ENCODE peak calls at places on chromosomes 12 and 14, in six cellular contexts. J is dermis blood vessel endothelial cell, G is hepatic stellate cell, I is NCI-H1436 treated with DMSO at 0.1 percent for 48 hours, E is HL-60, V is OCI-LY7. W is an unnamed sample.

GRCh38 chr12:89461649-89462612 is 62.7 kb downstream of the GALNT4 start:
- DNase-seq in J (peak), G (peak), I (peak), E (no peak), V (peak), W (peak)

GRCh38 chr12:101759396-101760047 is 20.3 kb upstream of the SYCP3 start:
- DNase-seq in J (peak), G (peak), I (no peak), E (no peak), V (peak), W (peak)

GRCh38 chr12:102964872-102965271 is 7.4 kb downstream of the ASCL1 start:
- DNase-seq in J (no peak), G (no peak), I (peak), E (no peak), V (no peak), W (no peak)

GRCh38 chr14:63852817-63853730 is at the start of gene SYNE2:
- DNase-seq in J (peak), G (peak), I (no peak), E (no peak), V (peak), W (peak)

GRCh38 chr12:9341260-9341585 is 133.0 kb upstream of the PZP start:
- DNase-seq in J (no peak), G (no peak), I (no peak), E (no peak), V (no peak), W (no peak)

GRCh38 chr14:50002926-50003212 is 110.0 kb downstream of the ARF6 start:
- DNase-seq in J (no peak), G (no peak), I (no peak), E (no peak), V (no peak), W (no peak)

GRCh38 chr12:110581951-110582285 is 1.2 kb downstream of the PPTC7 start:
- DNase-seq in J (no peak), G (no peak), I (no peak), E (no peak), V (no peak), W (peak)

GRCh38 chr12:23816394-23816851 is 133.0 kb downstream of the SOX5 start:
- DNase-seq in J (no peak), G (no peak), I (no peak), E (no peak), V (no peak), W (no peak)

GRCh38 chr14:76720382-76720813 is 40.9 kb upstream of the VASH1 start:
- DNase-seq in J (peak), G (peak), I (no peak), E (peak), V (peak), W (no peak)

GRCh38 chr12:44029194-44029593 is 193.3 kb downstream of the TMEM117 start:
- DNase-seq in J (no peak), G (no peak), I (no peak), E (no peak), V (no peak), W (no peak)

GRCh38 chr12:113862570-113863454 is 103.3 kb downstream of the RBM19 start:
- DNase-seq in J (peak), G (no peak), I (peak), E (peak), V (no peak), W (no peak)

GRCh38 chr12:11677752-11678151 is 28.3 kb downstream of the ETV6 start:
- DNase-seq in J (no peak), G (no peak), I (no peak), E (no peak), V (no peak), W (no peak)

GRCh38 chr12:83183132-83183531 is 496.4 kb downstream of the TMTC2 start:
- DNase-seq in J (no peak), G (no peak), I (no peak), E (no peak), V (no peak), W (no peak)

GRCh38 chr14:88559852-88560251 is 3.0 kb upstream of the ZC3H14 start:
- DNase-seq in J (peak), G (peak), I (no peak), E (no peak), V (peak), W (peak)

GRCh38 chr12:125503128-125503527 is 437.9 kb downstream of the AACS start:
- DNase-seq in J (no peak), G (no peak), I (no peak), E (no peak), V (no peak), W (no peak)

GRCh38 chr14:100827751-100828447 is 2.0 kb downstream of the MEG3 start:
- DNase-seq in J (peak), G (no peak), I (no peak), E (no peak), V (no peak), W (no peak)

GRCh38 chr12:11749943-11750690 is 100.6 kb downstream of the ETV6 start:
- DNase-seq in J (no peak), G (no peak), I (no peak), E (peak), V (peak), W (peak)

GRCh38 chr12:52145228-52145940 is 46.4 kb downstream of the KRT80 start:
- DNase-seq in J (no peak), G (no peak), I (no peak), E (no peak), V (no peak), W (no peak)

GRCh38 chr14:93032301-93032929 is 83.3 kb downstream of the ITPK1 start:
- DNase-seq in J (no peak), G (no peak), I (no peak), E (peak), V (no peak), W (no peak)

GRCh38 chr12:82874935-82875334 is 188.2 kb downstream of the TMTC2 start:
- DNase-seq in J (no peak), G (no peak), I (no peak), E (no peak), V (no peak), W (no peak)

GRCh38 chr12:46179693-46180452 is 89.0 kb downstream of the SLC38A1 start:
- DNase-seq in J (no peak), G (no peak), I (no peak), E (no peak), V (peak), W (peak)

GRCh38 chr14:31261859-31262739 is 54.5 kb upstream of the HECTD1 start:
- DNase-seq in J (peak), G (no peak), I (peak), E (peak), V (no peak), W (peak)

GRCh38 chr12:48001426-48002178 is 2.7 kb downstream of the COL2A1 start:
- DNase-seq in J (peak), G (peak), I (no peak), E (no peak), V (no peak), W (no peak)

GRCh38 chr12:4858385-4858784 is 51.3 kb upstream of the KCNA1 start:
- DNase-seq in J (no peak), G (no peak), I (no peak), E (no peak), V (peak), W (no peak)

GRCh38 chr12:132718644-132719043 is 8.0 kb downstream of the PGAM5 start:
- DNase-seq in J (no peak), G (no peak), I (no peak), E (no peak), V (no peak), W (no peak)

GRCh38 chr14:35534884-35535793 is 1.2 kb downstream of the INSM2 start:
- DNase-seq in J (peak), G (peak), I (no peak), E (peak), V (peak), W (no peak)

GRCh38 chr12:92065018-92065499 is 80.6 kb downstream of the BTG1 start:
- DNase-seq in J (peak), G (no peak), I (no peak), E (no peak), V (peak), W (peak)

GRCh38 chr12:49020441-49020840 is 1.9 kb upstream of the PRKAG1 start:
- DNase-seq in J (no peak), G (no peak), I (no peak), E (no peak), V (no peak), W (no peak)

GRCh38 chr14:23351681-23352505 is 794 bp downstream of the SLC22A17 start:
- DNase-seq in J (no peak), G (no peak), I (no peak), E (no peak), V (no peak), W (no peak)

GRCh38 chr14:77918448-77918847 is 118.5 kb downstream of the ADCK1 start:
- DNase-seq in J (no peak), G (no peak), I (no peak), E (no peak), V (no peak), W (no peak)

GRCh38 chr14:84927096-84927910 is 602.6 kb upstream of the FLRT2 start:
- DNase-seq in J (no peak), G (no peak), I (no peak), E (no peak), V (no peak), W (no peak)

GRCh38 chr14:33184587-33184986 is 245.9 kb downstream of the NPAS3 start:
- DNase-seq in J (peak), G (no peak), I (no peak), E (no peak), V (no peak), W (no peak)

GRCh38 chr14:58752782-58753181 is 115.0 kb downstream of the DACT1 start:
- DNase-seq in J (peak), G (no peak), I (no peak), E (no peak), V (no peak), W (no peak)

GRCh38 chr12:49974231-49974675 is 1.5 kb downstream of the AQP6 start:
- DNase-seq in J (peak), G (peak), I (no peak), E (no peak), V (no peak), W (no peak)

GRCh38 chr12:21296751-21297406 is 37.8 kb downstream of the SLCO1A2 start:
- DNase-seq in J (peak), G (peak), I (no peak), E (no peak), V (peak), W (peak)

GRCh38 chr12:120538281-120539156 is 4.4 kb downstream of the RNF10 start:
- DNase-seq in J (peak), G (peak), I (no peak), E (no peak), V (no peak), W (peak)

GRCh38 chr14:104680056-104680805 is 9.2 kb upstream of the INF2 start:
- DNase-seq in J (peak), G (peak), I (no peak), E (no peak), V (no peak), W (no peak)